ENCODE peak calls at places on chromosomes 5 and 9, in nine cellular contexts. H is choroid plexus epithelial cell; N is stimulated activated CD4-positive, alpha-beta T cell treated with anti-CD3 and anti-CD28 coated beads, Interleukin-1b, Interleukin-23, amount 100 ng/mL, for 1 hour; I is Right ventricle myocardium superior; L is aorta; E is NCI-H1092; G is RWPE1; X is T1000; A is iris pigment epithelial cell. W is an unnamed sample.

GRCh38 chr5:10162468-10162867 is 87.2 kb downstream of the ATPSCKMT start:
- DNase-seq in L (no peak), X (no peak), H (no peak), A (no peak), E (no peak), N (no peak), G (no peak), I (no peak), W (no peak)

GRCh38 chr5:62268792-62269191 is 37.2 kb upstream of the KIF2A start:
- DNase-seq in I (no peak), E (no peak), A (no peak), G (no peak), N (no peak), L (no peak), X (no peak), H (no peak), W (no peak)

GRCh38 chr5:138950411-138951011 is 75.4 kb upstream of the LRRTM2 start:
- DNase-seq in E (no peak), N (no peak), H (no peak), G (no peak), L (no peak), X (no peak), I (no peak), A (no peak), W (no peak)

GRCh38 chr9:120490888-120491595 is 88.9 kb downstream of the CDK5RAP2 start:
- DNase-seq in L (no peak), A (peak; percentile 71), H (peak; percentile 74), N (no peak), E (no peak), X (no peak), G (no peak), I (no peak), W (no peak)

GRCh38 chr9:121650220-121651013 is 1.0 kb upstream of the DAB2IP start:
- DNase-seq in I (peak; percentile 67), N (no peak), X (no peak), H (peak; percentile 29), L (peak; percentile 85), G (peak; percentile 62), A (no peak), E (peak; percentile 74), W (peak; percentile 85)

GRCh38 chr5:145975361-145976066 is 39.1 kb downstream of the SH3RF2 start:
- DNase-seq in I (no peak), N (no peak), H (peak; percentile 91), G (peak; percentile 65), A (peak; percentile 81), X (peak; percentile 39), E (no peak), L (no peak), W (peak; percentile 77)

GRCh38 chr5:135966790-135967189 is 12.0 kb upstream of the LECT2 start:
- DNase-seq in H (no peak), E (no peak), I (no peak), X (no peak), G (no peak), A (no peak), N (no peak), L (no peak), W (no peak)

GRCh38 chr9:34659592-34660253 is 2.7 kb downstream of the CCL27 start:
- DNase-seq in E (no peak), L (no peak), A (no peak), G (peak; percentile 48), H (no peak), N (no peak), X (no peak), I (no peak), W (peak; percentile 41)

GRCh38 chr9:15086096-15087030 is 176.1 kb upstream of the FREM1 start:
- DNase-seq in E (no peak), I (no peak), A (no peak), L (no peak), X (no peak), G (no peak), H (no peak), N (no peak), W (no peak)

GRCh38 chr5:125612356-125613149 is 810.7 kb upstream of the GRAMD2B start:
- DNase-seq in N (no peak), H (no peak), A (no peak), I (no peak), E (peak; percentile 90), G (no peak), L (no peak), X (no peak), W (no peak)

GRCh38 chr5:109936091-109936490 is 246.4 kb downstream of the MAN2A1 start:
- DNase-seq in X (no peak), A (peak; percentile 7), L (no peak), H (peak; percentile 37), E (no peak), I (no peak), G (no peak), N (no peak), W (no peak)

GRCh38 chr9:69122086-69122390 is 52.0 kb upstream of the TJP2 start:
- DNase-seq in L (peak; percentile 91), G (peak; percentile 59), A (peak; percentile 80), N (no peak), X (peak; percentile 27), E (no peak), H (peak; percentile 73), I (peak; percentile 85), W (peak; percentile 47)

GRCh38 chr9:4226331-4227250 is 73.3 kb downstream of the GLIS3 start:
- DNase-seq in I (no peak), L (no peak), A (no peak), H (no peak), X (no peak), N (no peak), E (no peak), G (no peak), W (peak; percentile 39)

GRCh38 chr9:81391457-81391825 is 297.9 kb downstream of the TLE1 start:
- DNase-seq in I (no peak), X (no peak), N (no peak), A (no peak), L (no peak), G (peak; percentile 31), E (no peak), H (no peak), W (peak; percentile 15)

W was measured in PC-9.